ENCODE peak calls at places on chromosome 1, in six cellular contexts. One of them, this sample, is unnamed.

GRCh38 chr1:22204989-22205913 is 62.4 kb upstream of the WNT4 start:
- DNase-seq in prostate gland: peak; percentile 76
- DNase-seq in body of pancreas: peak; percentile 76
- DNase-seq in IMR-90: no peak
- DNase-seq in spleen: peak; percentile 69
- DNase-seq in ovary: peak; percentile 59
- DNase-seq in this sample: no peak

GRCh38 chr1:46405204-46405555 is 11.1 kb downstream of the FAAH start:
- DNase-seq in prostate gland: no peak
- DNase-seq in spleen: no peak
- DNase-seq in IMR-90: no peak
- DNase-seq in ovary: no peak
- DNase-seq in body of pancreas: no peak
- DNase-seq in this sample: no peak

GRCh38 chr1:93576346-93576745 is 105.3 kb downstream of the BCAR3 start:
- DNase-seq in spleen: no peak
- DNase-seq in prostate gland: no peak
- DNase-seq in body of pancreas: no peak
- DNase-seq in IMR-90: no peak
- DNase-seq in ovary: no peak
- DNase-seq in this sample: no peak

GRCh38 chr1:106879538-106879937 is 176.9 kb upstream of the PRMT6 start:
- DNase-seq in ovary: no peak
- DNase-seq in body of pancreas: peak; percentile 8
- DNase-seq in IMR-90: no peak
- DNase-seq in prostate gland: peak; percentile 10
- DNase-seq in spleen: no peak
- DNase-seq in this sample: no peak

GRCh38 chr1:147080671-147081394 is 91.4 kb downstream of the PRKAB2 start:
- DNase-seq in ovary: no peak
- DNase-seq in body of pancreas: no peak
- DNase-seq in prostate gland: no peak
- DNase-seq in spleen: no peak
- DNase-seq in IMR-90: no peak
- DNase-seq in this sample: no peak

GRCh38 chr1:55179177-55179835 is 35.9 kb downstream of the USP24 start:
- DNase-seq in spleen: no peak
- DNase-seq in ovary: no peak
- DNase-seq in body of pancreas: no peak
- DNase-seq in IMR-90: peak; percentile 13
- DNase-seq in prostate gland: no peak
- DNase-seq in this sample: no peak

GRCh38 chr1:208040714-208041393 is 129.9 kb upstream of the CD34 start:
- DNase-seq in prostate gland: no peak
- DNase-seq in body of pancreas: no peak
- DNase-seq in ovary: no peak
- DNase-seq in IMR-90: no peak
- DNase-seq in spleen: no peak
- DNase-seq in this sample: no peak

GRCh38 chr1:183812686-183813569 is 8.0 kb downstream of the RGL1 start:
- DNase-seq in ovary: no peak
- DNase-seq in prostate gland: no peak
- DNase-seq in body of pancreas: no peak
- DNase-seq in spleen: no peak
- DNase-seq in IMR-90: peak; percentile 83
- DNase-seq in this sample: peak; percentile 54

GRCh38 chr1:180178511-180179161 is 24.0 kb downstream of the QSOX1 start:
- DNase-seq in prostate gland: peak; percentile 34
- DNase-seq in ovary: peak; percentile 80
- DNase-seq in IMR-90: peak; percentile 43
- DNase-seq in body of pancreas: peak; percentile 71
- DNase-seq in spleen: peak; percentile 86
- DNase-seq in this sample: peak; percentile 83

GRCh38 chr1:231883382-231883781 is 256.8 kb downstream of the DISC1 start:
- DNase-seq in IMR-90: no peak
- DNase-seq in ovary: no peak
- DNase-seq in prostate gland: no peak
- DNase-seq in spleen: no peak
- DNase-seq in body of pancreas: no peak
- DNase-seq in this sample: no peak

GRCh38 chr1:54572236-54572850 is 24.3 kb downstream of the ACOT11 start:
- DNase-seq in IMR-90: no peak
- DNase-seq in ovary: peak; percentile 33
- DNase-seq in prostate gland: no peak
- DNase-seq in spleen: peak; percentile 70
- DNase-seq in body of pancreas: no peak
- DNase-seq in this sample: no peak

GRCh38 chr1:34610063-34610462 is 144.8 kb upstream of the GJB5 start:
- DNase-seq in spleen: no peak
- DNase-seq in ovary: no peak
- DNase-seq in IMR-90: no peak
- DNase-seq in body of pancreas: no peak
- DNase-seq in prostate gland: no peak
- DNase-seq in this sample: no peak

GRCh38 chr1:176815621-176816020 is 348.9 kb downstream of the ASTN1 start:
- DNase-seq in prostate gland: no peak
- DNase-seq in spleen: no peak
- DNase-seq in body of pancreas: no peak
- DNase-seq in IMR-90: no peak
- DNase-seq in ovary: no peak
- DNase-seq in this sample: no peak

DNA sequence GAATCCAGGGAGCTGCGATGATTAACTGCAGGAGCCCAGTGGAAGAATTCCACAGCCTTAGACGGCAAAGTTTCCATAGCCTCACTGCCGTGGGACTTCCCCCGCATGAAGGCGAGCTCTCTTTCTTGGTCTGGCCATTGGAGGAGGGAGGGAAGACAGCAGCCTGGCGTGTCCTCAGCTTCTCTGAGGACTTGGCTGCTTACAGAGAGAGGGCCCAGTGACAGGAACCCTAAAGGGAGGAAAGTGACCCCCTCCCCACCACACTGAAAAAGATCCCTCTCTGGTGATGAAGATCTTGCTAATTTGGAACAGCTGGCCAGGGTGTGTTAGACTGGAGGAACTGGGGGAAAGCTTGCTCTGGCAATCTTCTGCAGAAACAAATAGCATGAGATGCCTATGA is 41.0 kb downstream of the ATP2B4 start:
- DNase-seq in body of pancreas: peak; percentile 13
- DNase-seq in IMR-90: no peak
- DNase-seq in ovary: no peak
- DNase-seq in spleen: no peak
- DNase-seq in prostate gland: no peak
- DNase-seq in this sample: no peak
- H3K4me1 ChIP-seq in body of pancreas: peaks cover 33% of the 10 kb centered on the region
- H3K4me1 ChIP-seq in IMR-90: peaks cover 47% of the 10 kb centered on the region
- H3K4me1 ChIP-seq in ovary: peaks cover 22% of the 10 kb centered on the region
- H3K4me1 ChIP-seq in spleen: peaks cover 13% of the 10 kb centered on the region
- H3K4me1 ChIP-seq in prostate gland: no peaks in the 10 kb centered on the region
- H3K4me1 ChIP-seq in this sample: no peaks in the 10 kb centered on the region

GRCh38 chr1:64469977-64470669 is at the start of gene CACHD1:
- DNase-seq in IMR-90: peak; percentile 70
- DNase-seq in prostate gland: peak; percentile 81
- DNase-seq in ovary: peak; percentile 88
- DNase-seq in spleen: peak; percentile 85
- DNase-seq in body of pancreas: peak; percentile 88
- DNase-seq in this sample: peak; percentile 79
- TF ChIP-seq POLR2A in IMR-90: no peak
- TF ChIP-seq POLR2A in prostate gland: peak; percentile 72
- TF ChIP-seq POLR2A in ovary: no peak
- TF ChIP-seq POLR2A in spleen: no peak
- TF ChIP-seq POLR2A in body of pancreas: peak; percentile 67
- TF ChIP-seq POLR2A in this sample: no peak

GRCh38 chr1:115076384-115076906 is 12.9 kb downstream of the TSPAN2 start:
- DNase-seq in ovary: no peak
- DNase-seq in spleen: no peak
- DNase-seq in body of pancreas: no peak
- DNase-seq in prostate gland: no peak
- DNase-seq in IMR-90: peak; percentile 6
- DNase-seq in this sample: no peak
- H3K27ac ChIP-seq in ovary: no peak overlapping the region
- H3K27ac ChIP-seq in spleen: no peak overlapping the region
- H3K27ac ChIP-seq in body of pancreas: no peak overlapping the region
- H3K27ac ChIP-seq in prostate gland: no peak overlapping the region
- H3K27ac ChIP-seq in IMR-90: no peak overlapping the region
- H3K27ac ChIP-seq in this sample: no peak overlapping the region

DNA sequence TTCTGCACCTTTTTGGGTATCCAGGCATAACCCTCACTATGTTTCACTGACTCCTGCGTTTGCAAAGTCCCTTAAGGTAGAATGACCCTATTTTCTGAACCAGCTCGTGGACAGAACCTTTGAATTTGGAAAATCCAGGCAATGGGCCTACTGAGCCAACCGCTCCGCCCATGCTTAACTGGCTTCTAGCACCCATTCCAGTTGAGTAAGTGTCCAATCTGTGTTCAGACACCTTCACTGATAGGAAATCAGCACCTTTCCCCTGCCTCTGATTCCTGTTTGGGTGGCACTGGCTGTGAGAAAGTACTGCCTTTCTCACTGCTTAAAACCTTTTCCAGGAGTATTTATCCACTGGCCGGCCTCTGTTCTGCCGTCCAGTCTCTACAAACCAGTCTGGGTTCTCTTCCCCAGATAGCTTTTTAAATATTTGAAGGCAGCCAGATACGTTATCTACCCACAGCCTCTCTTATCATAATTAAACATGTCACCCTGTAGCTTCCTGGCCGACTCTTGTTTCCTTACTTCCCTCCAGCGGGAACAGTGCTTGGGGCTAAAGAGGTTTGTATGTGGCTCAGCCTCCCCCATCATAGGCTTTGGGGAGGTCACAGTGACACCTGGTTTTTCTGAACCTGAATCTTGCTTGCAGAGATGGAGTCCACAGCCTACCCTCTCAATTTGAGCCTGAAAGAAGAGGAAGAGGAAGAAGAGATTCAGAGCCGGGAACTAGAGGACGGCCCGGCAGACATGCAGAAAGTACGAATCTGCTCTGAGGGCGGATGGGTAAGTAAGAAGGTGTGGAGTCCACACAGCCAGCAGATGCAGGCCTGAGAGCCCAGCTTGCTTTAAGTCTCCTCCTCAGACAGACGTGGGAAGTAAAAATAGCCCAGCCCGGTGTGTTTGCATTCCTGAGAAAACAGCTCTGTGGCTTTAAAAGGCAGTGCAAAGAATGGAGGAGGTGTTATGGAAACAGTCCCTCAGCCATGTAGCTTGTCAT is 1.3 kb downstream of the POGK start:
- DNase-seq in IMR-90: peak; percentile 46
- DNase-seq in ovary: no peak
- DNase-seq in spleen: no peak
- DNase-seq in prostate gland: peak; percentile 12
- DNase-seq in body of pancreas: peak; percentile 59
- DNase-seq in this sample: no peak
- H3K4me1 ChIP-seq in IMR-90: peaks cover 11% of the 10 kb centered on the region
- H3K4me1 ChIP-seq in ovary: peaks cover 5% of the 10 kb centered on the region
- H3K4me1 ChIP-seq in spleen: peaks cover 54% of the 10 kb centered on the region
- H3K4me1 ChIP-seq in prostate gland: peaks cover 23% of the 10 kb centered on the region
- H3K4me1 ChIP-seq in body of pancreas: peaks cover 64% of the 10 kb centered on the region
- H3K4me1 ChIP-seq in this sample: peaks cover 51% of the 10 kb centered on the region